ENCODE peak calls at places on chromosomes 5 and 9, in eight cellular contexts. D is cardiac muscle cell, H is esophagus muscularis mucosa, O is left ventricle myocardium inferior, N is heart right ventricle, X is breast epithelium, F is testis, U is astrocyte. R is an unnamed sample.
A peak's percentile ranks its signal among the peaks of the same experiment; 100 is the strongest.

GRCh38 chr5:132203464-132203818 is 24.2 kb downstream of the P4HA2 start:
- DNase-seq in D (no peak), H (no peak), O (no peak), N (no peak), X (no peak), F (no peak), U (peak; percentile 57), R (no peak)

GRCh38 chr5:176365663-176366574 is 632 bp downstream of the ARL10 start:
- DNase-seq in D (peak; percentile 47), H (no peak), O (peak; percentile 64), N (peak; percentile 59), X (no peak), F (peak; percentile 43), U (peak; percentile 50), R (no peak)

GRCh38 chr5:104344809-104345512 is 782.4 kb upstream of the NUDT12 start:
- DNase-seq in D (no peak), H (no peak), O (no peak), N (no peak), X (no peak), F (no peak), U (peak; percentile 68), R (no peak)

GRCh38 chr5:1507016-1507375 is 16.8 kb downstream of the LPCAT1 start:
- DNase-seq in D (no peak), H (no peak), O (no peak), N (peak; percentile 2), X (no peak), F (no peak), U (no peak), R (no peak)

GRCh38 chr9:7125231-7125630 is 367.5 kb downstream of the KDM4C start:
- DNase-seq in D (no peak), H (no peak), O (no peak), N (no peak), X (no peak), F (no peak), U (no peak), R (no peak)

GRCh38 chr5:132052520-132052919 is 7.9 kb upstream of the IL3 start:
- DNase-seq in D (no peak), H (peak; percentile 88), O (peak; percentile 12), N (no peak), X (no peak), F (peak; percentile 9), U (no peak), R (no peak)

GRCh38 chr9:93010696-93011095 is 47.8 kb upstream of the SUSD3 start:
- DNase-seq in D (no peak), H (no peak), O (no peak), N (no peak), X (no peak), F (peak; percentile 34), U (no peak), R (no peak)

GRCh38 chr9:127833555-127833954 is 20.9 kb downstream of the ENG start:
- DNase-seq in D (no peak), H (no peak), O (no peak), N (no peak), X (no peak), F (no peak), U (no peak), R (no peak)

GRCh38 chr9:83521017-83521810 is 17.0 kb downstream of the FRMD3 start:
- DNase-seq in D (no peak), H (no peak), O (no peak), N (no peak), X (no peak), F (no peak), U (no peak), R (no peak)

GRCh38 chr9:130301483-130302286 is 36.1 kb downstream of the HMCN2 start:
- DNase-seq in D (no peak), H (no peak), O (peak; percentile 84), N (peak; percentile 78), X (no peak), F (no peak), U (peak; percentile 51), R (no peak)

GRCh38 chr5:167595196-167595595 is 696.2 kb upstream of the WWC1 start:
- DNase-seq in D (no peak), H (no peak), O (no peak), N (no peak), X (no peak), F (no peak), U (no peak), R (no peak)

GRCh38 chr5:115599502-115599901 is 2.8 kb downstream of the TICAM2 start:
- DNase-seq in D (no peak), H (no peak), O (no peak), N (no peak), X (no peak), F (peak; percentile 34), U (peak; percentile 23), R (peak; percentile 8)

GRCh38 chr5:112811023-112811422 is 50.1 kb upstream of the SRP19 start:
- DNase-seq in D (no peak), H (no peak), O (no peak), N (no peak), X (no peak), F (no peak), U (no peak), R (no peak)

GRCh38 chr9:108003551-108003950 is 514.0 kb upstream of the KLF4 start:
- DNase-seq in D (no peak), H (no peak), O (no peak), N (no peak), X (no peak), F (no peak), U (no peak), R (no peak)

GRCh38 chr5:80186634-80187033 is 69.2 kb downstream of the SERINC5 start:
- DNase-seq in D (no peak), H (no peak), O (no peak), N (no peak), X (no peak), F (no peak), U (no peak), R (peak; percentile 48)

GRCh38 chr5:80184235-80185023 is 71.4 kb downstream of the SERINC5 start:
- DNase-seq in D (no peak), H (no peak), O (no peak), N (no peak), X (no peak), F (no peak), U (no peak), R (peak; percentile 46)

GRCh38 chr5:80187274-80187673 is 68.6 kb downstream of the SERINC5 start:
- DNase-seq in D (no peak), H (no peak), O (no peak), N (no peak), X (no peak), F (no peak), U (no peak), R (no peak)

GRCh38 chr5:80182802-80183645 is 72.8 kb downstream of the SERINC5 start:
- DNase-seq in D (no peak), H (no peak), O (no peak), N (no peak), X (no peak), F (no peak), U (no peak), R (no peak)

DNA sequence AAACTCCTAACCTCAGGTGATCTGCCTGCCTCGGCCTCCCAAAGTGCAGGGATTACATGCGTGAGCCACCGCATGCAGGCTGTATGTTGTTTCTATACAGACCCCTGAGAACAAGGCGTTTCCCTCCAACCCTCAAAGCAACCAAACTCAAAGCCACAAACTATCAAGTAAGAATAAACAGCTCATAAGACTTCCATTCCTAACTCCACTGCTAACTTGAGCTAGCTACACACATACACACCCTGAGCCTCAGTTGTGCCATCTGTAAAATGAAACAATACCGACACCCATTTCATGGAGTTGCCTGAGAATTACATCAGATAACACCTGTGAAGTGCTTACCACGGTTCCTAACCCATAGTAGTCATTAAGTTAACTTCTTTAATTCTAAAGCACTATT is 70.8 kb downstream of the SERINC5 start:
- DNase-seq in D (no peak), H (no peak), O (no peak), N (no peak), X (no peak), F (no peak), U (no peak), R (no peak)
- H3K27ac ChIP-seq in D (no peak overlapping the region), H (no peak overlapping the region), O (no peak overlapping the region), N (no peak overlapping the region), X (peak overlapping the region; percentile 29), F (peak overlapping the region; percentile 59), U (no peak overlapping the region), R (peak overlapping the region; percentile 64)

GRCh38 chr5:157651623-157652376 is 438 bp downstream of the SOX30 start:
- DNase-seq in D (no peak), H (no peak), O (peak; percentile 64), N (peak; percentile 74), X (peak; percentile 66), F (peak; percentile 88), U (peak; percentile 35), R (peak; percentile 87)

GRCh38 chr5:157652377-157652692 is at the start of gene SOX30:
- DNase-seq in D (no peak), H (no peak), O (no peak), N (no peak), X (no peak), F (no peak), U (no peak), R (no peak)

GRCh38 chr5:157659886-157660660 is 7.8 kb upstream of the SOX30 start:
- DNase-seq in D (no peak), H (peak; percentile 26), O (no peak), N (no peak), X (no peak), F (no peak), U (no peak), R (no peak)

GRCh38 chr5:157657516-157657915 is 5.3 kb upstream of the SOX30 start:
- DNase-seq in D (no peak), H (no peak), O (no peak), N (no peak), X (no peak), F (no peak), U (no peak), R (no peak)
- H3K9me3 ChIP-seq in D (peaks cover 11% of the 10 kb centered on the region), H (peaks cover 7% of the 10 kb centered on the region), O (peaks cover 50% of the 10 kb centered on the region), N (peaks cover 54% of the 10 kb centered on the region), X (peaks cover 31% of the 10 kb centered on the region), F (no peaks in the 10 kb centered on the region), U (no peaks in the 10 kb centered on the region), R (no peaks in the 10 kb centered on the region)

DNA sequence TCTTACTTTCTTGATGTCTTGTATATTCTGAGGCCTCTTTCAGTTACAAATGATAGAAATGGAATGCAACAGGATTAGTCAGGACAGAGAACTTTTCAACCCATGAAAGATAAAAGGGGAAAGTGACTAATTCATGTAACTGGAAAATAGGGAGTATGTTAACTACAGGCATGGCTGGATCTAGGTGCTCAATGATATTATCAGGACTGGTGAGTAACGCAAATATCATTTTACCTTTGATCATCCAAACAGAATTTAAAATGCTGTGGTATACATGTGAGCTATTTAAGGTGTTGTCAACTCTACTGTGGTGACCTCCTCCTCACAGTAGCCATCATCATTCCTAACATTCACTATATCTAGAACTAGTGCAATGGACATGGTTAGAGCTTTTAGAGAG is 215.7 kb upstream of the GLRA1 start:
- DNase-seq in D (no peak), H (no peak), O (no peak), N (no peak), X (no peak), F (no peak), U (no peak), R (no peak)
- H3K27ac ChIP-seq in D (no peak overlapping the region), H (no peak overlapping the region), O (no peak overlapping the region), N (no peak overlapping the region), X (no peak overlapping the region), F (no peak overlapping the region), U (no peak overlapping the region), R (no peak overlapping the region)

DNA sequence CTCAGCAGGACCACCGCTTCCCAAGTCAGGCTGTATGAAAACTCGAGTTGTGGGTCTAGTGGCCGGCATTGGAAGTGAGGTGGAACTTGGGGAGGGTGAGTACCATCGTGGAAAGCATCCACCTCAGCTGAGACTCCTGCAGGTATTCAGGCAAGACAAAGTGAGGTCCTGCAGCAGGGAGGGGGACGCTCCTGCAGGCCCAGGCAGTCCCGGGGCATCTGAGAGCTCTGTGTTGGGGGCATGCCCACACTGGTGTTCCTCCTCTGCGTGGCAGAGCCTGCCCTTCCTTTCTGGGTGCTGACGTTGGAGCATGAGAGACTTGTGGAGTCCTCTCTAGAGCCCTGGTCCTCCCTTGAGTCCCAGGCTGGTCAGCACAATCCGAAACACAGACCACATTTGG is 187.7 kb downstream of the CACNA1B start:
- DNase-seq in D (no peak), H (no peak), O (no peak), N (no peak), X (peak; percentile 24), F (no peak), U (no peak), R (no peak)
- H3K9me3 ChIP-seq in D (no peaks in the 10 kb centered on the region), H (no peaks in the 10 kb centered on the region), O (no peaks in the 10 kb centered on the region), N (no peaks in the 10 kb centered on the region), X (no peaks in the 10 kb centered on the region), F (no peaks in the 10 kb centered on the region), U (peaks cover 9% of the 10 kb centered on the region), R (no peaks in the 10 kb centered on the region)

R was measured in small intestine.